ENCODE peak calls at places on chromosome 16, in six cellular contexts. K, Z, S, R, E and J are unnamed samples.

GRCh38 chr16:72902276-72902675 is 145.7 kb downstream of the ZFHX3 start:
- DNase-seq in K (no peak), Z (no peak), S (no peak), R (no peak), E (no peak), J (no peak)

GRCh38 chr16:1164382-1164781 is 11.5 kb downstream of the CACNA1H start:
- DNase-seq in K (no peak), Z (no peak), S (no peak), R (no peak), E (no peak), J (no peak)

GRCh38 chr16:30605148-30605547 is 5.0 kb downstream of the ZNF689 start:
- DNase-seq in K (no peak), Z (peak), S (no peak), R (no peak), E (no peak), J (no peak)

GRCh38 chr16:72921620-72922019 is 126.3 kb downstream of the ZFHX3 start:
- DNase-seq in K (no peak), Z (peak), S (peak), R (no peak), E (no peak), J (no peak)

GRCh38 chr16:55700961-55701360 is 45.2 kb downstream of the SLC6A2 start:
- DNase-seq in K (no peak), Z (no peak), S (no peak), R (no peak), E (no peak), J (no peak)

GRCh38 chr16:26363581-26363980 is 671.8 kb downstream of the HS3ST4 start:
- DNase-seq in K (no peak), Z (no peak), S (no peak), R (no peak), E (no peak), J (no peak)

GRCh38 chr16:2230376-2230775 is 5.9 kb upstream of the DNASE1L2 start:
- DNase-seq in K (no peak), Z (no peak), S (no peak), R (no peak), E (peak), J (no peak)

GRCh38 chr16:14489460-14489859 is 140.6 kb downstream of the PARN start:
- DNase-seq in K (no peak), Z (no peak), S (peak), R (peak), E (peak), J (peak)

GRCh38 chr16:309476-309875 is 26.5 kb downstream of the PDIA2 start:
- DNase-seq in K (no peak), Z (no peak), S (no peak), R (no peak), E (no peak), J (no peak)

GRCh38 chr16:49464877-49465504 is 91.4 kb downstream of the C16orf78 start:
- DNase-seq in K (no peak), Z (no peak), S (peak), R (peak), E (peak), J (no peak)